ENCODE peak calls at places on chromosome 1, in eight cellular contexts. S is left ventricle myocardium inferior; G is heart left ventricle; P is Panc1; I is CD8-positive, alpha-beta T cell; K is A549; Z is right atrium auricular region; O is PC-3. Y is an unnamed sample.
A peak's percentile ranks its signal among the peaks of the same experiment; 100 is the strongest.

GRCh38 chr1:206982216-206982615 is 12.0 kb upstream of the FCAMR start:
- DNase-seq in S (peak; percentile 35), G (peak; percentile 44), P (peak; percentile 22), I (peak; percentile 56), K (peak; percentile 73), Z (no peak), O (peak; percentile 92), Y (no peak)

GRCh38 chr1:64112281-64112680 is 91.1 kb upstream of the UBE2U start:
- DNase-seq in S (no peak), G (no peak), P (no peak), I (no peak), K (no peak), Z (no peak), O (peak; percentile 60), Y (no peak)

GRCh38 chr1:28136636-28137613 is 39.6 kb downstream of the PTAFR start:
- DNase-seq in S (no peak), G (no peak), P (no peak), I (no peak), K (no peak), Z (no peak), O (peak; percentile 60), Y (no peak)

GRCh38 chr1:211493133-211493864 is 1.3 kb upstream of the RD3 start:
- DNase-seq in S (no peak), G (no peak), P (no peak), I (no peak), K (no peak), Z (no peak), O (no peak), Y (no peak)

GRCh38 chr1:24951337-24951736 is 21.3 kb upstream of the RUNX3 start:
- DNase-seq in S (no peak), G (peak; percentile 14), P (no peak), I (peak; percentile 1), K (no peak), Z (no peak), O (peak; percentile 20), Y (no peak)

GRCh38 chr1:37868466-37868865 is 9.1 kb upstream of the MTF1 start:
- DNase-seq in S (no peak), G (no peak), P (no peak), I (no peak), K (no peak), Z (no peak), O (no peak), Y (no peak)

GRCh38 chr1:59596956-59597355 is 217.8 kb upstream of the HOOK1 start:
- DNase-seq in S (no peak), G (no peak), P (no peak), I (no peak), K (no peak), Z (no peak), O (no peak), Y (no peak)

GRCh38 chr1:237324226-237324625 is 282.2 kb downstream of the RYR2 start:
- DNase-seq in S (no peak), G (no peak), P (no peak), I (no peak), K (no peak), Z (no peak), O (no peak), Y (no peak)

DNA sequence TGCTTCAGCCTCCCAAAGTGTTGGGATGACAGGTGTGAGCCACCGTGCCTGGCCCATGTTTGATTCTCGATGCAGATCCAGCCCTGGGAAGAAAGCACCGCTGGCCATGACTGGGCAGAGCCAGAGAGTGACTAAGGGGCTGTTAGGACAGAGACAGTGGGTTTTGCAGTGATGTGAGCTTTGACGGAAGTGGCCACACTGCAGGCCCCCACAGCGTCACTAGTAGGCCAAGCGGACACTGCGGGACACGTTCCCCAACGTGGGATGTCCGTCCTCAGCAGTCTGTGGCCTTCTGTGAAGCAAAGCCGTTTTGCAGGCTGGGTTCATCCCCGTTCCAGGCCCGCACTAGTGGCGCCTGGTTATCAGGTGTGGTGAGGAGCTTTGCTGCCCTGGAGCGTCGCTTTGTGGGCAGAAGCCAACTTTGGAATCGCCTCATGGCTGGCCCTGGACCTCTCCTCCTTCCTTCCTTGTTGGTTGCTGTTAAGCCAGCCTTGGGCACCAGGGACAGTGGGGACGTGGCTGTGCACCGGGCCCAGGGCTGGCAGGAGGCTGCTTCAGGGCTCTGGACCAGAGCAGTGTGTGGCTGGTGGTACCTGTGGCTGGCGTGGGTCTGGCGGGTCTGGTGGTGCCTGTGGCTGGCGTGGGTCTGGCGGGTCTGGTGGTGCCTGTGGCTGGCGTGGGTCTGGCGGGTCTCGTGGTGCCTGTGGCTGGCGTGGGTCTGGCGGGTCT is 41.2 kb downstream of the SKI start:
- DNase-seq in S (no peak), G (peak; percentile 46), P (no peak), I (peak; percentile 16), K (no peak), Z (no peak), O (no peak), Y (no peak)
- TF ChIP-seq CTCF in S (no peak), G (no peak), P (no peak), I (no peak), K (no peak), Z (no peak), O (no peak), Y (no peak)

GRCh38 chr1:162145280-162145965 is 75.9 kb downstream of the NOS1AP start:
- DNase-seq in S (no peak), G (no peak), P (no peak), I (no peak), K (no peak), Z (no peak), O (no peak), Y (no peak)

GRCh38 chr1:162147760-162148159 is 78.3 kb downstream of the NOS1AP start:
- DNase-seq in S (no peak), G (no peak), P (no peak), I (no peak), K (no peak), Z (no peak), O (no peak), Y (no peak)

GRCh38 chr1:162144853-162145252 is 75.4 kb downstream of the NOS1AP start:
- DNase-seq in S (no peak), G (no peak), P (no peak), I (no peak), K (no peak), Z (no peak), O (no peak), Y (no peak)

GRCh38 chr1:162144268-162144667 is 74.8 kb downstream of the NOS1AP start:
- DNase-seq in S (no peak), G (no peak), P (no peak), I (no peak), K (no peak), Z (no peak), O (no peak), Y (no peak)

DNA sequence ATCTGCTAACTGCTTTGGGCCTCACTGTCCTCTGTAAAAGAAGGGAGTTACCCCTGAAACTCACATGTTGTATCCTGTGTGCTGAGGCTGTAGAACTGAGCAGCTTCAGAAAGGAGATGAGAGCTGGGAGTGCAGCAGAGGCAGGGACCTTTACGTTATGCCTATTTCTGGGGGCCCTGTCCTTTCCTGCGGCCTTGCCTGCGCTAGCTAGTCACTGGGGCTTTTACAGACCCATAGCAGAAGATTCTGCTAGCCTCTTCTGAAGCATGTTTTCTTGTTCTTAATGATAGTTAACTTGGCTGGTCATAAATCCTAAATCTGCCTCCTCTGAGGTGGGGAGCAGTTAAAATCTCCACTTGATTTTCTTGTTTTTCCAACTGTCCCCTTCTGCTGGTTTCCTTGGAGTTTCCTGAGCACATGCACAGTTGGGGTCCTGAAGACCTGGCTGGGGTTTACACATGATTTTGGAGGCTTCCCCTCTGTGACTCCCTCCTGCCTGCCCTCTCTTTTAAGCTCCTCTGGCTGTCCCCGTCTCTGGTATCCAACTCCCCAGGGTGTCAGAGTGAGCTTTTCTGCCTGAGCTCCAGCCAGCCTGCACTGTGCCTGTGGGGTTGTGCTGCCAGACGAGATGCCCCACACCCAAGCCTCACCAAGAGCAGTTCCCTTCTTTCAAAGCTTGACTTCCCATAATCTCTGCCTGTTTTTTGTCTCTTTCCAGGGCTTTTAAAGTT is 76.6 kb downstream of the NOS1AP start:
- DNase-seq in S (no peak), G (no peak), P (no peak), I (no peak), K (no peak), Z (no peak), O (no peak), Y (no peak)
- H3K27ac ChIP-seq in S (no peak overlapping the region), G (no peak overlapping the region), P (peak overlapping the region; percentile 99), I (no peak overlapping the region), K (no peak overlapping the region), Z (no peak overlapping the region), O (no peak overlapping the region), Y (no peak overlapping the region)

GRCh38 chr1:157830887-157831286 is 10.7 kb downstream of the CD5L start:
- DNase-seq in S (no peak), G (no peak), P (no peak), I (no peak), K (no peak), Z (no peak), O (no peak), Y (no peak)

GRCh38 chr1:157829711-157830110 is 9.8 kb upstream of the FCRL1 start:
- DNase-seq in S (no peak), G (no peak), P (no peak), I (no peak), K (no peak), Z (no peak), O (no peak), Y (no peak)

GRCh38 chr1:157834430-157834829 is 7.2 kb downstream of the CD5L start:
- DNase-seq in S (no peak), G (no peak), P (no peak), I (no peak), K (no peak), Z (no peak), O (no peak), Y (no peak)

GRCh38 chr1:157833155-157833554 is 8.5 kb downstream of the CD5L start:
- DNase-seq in S (no peak), G (no peak), P (no peak), I (no peak), K (no peak), Z (no peak), O (no peak), Y (no peak)

GRCh38 chr1:157831968-157832626 is 9.5 kb downstream of the CD5L start:
- DNase-seq in S (no peak), G (no peak), P (no peak), I (no peak), K (no peak), Z (no peak), O (no peak), Y (no peak)
- H3K4me3 ChIP-seq in S (no peak overlapping the region), G (no peak overlapping the region), P (no peak overlapping the region), I (no peak overlapping the region), K (no peak overlapping the region), Z (no peak overlapping the region), O (no peak overlapping the region), Y (no peak overlapping the region)

DNA sequence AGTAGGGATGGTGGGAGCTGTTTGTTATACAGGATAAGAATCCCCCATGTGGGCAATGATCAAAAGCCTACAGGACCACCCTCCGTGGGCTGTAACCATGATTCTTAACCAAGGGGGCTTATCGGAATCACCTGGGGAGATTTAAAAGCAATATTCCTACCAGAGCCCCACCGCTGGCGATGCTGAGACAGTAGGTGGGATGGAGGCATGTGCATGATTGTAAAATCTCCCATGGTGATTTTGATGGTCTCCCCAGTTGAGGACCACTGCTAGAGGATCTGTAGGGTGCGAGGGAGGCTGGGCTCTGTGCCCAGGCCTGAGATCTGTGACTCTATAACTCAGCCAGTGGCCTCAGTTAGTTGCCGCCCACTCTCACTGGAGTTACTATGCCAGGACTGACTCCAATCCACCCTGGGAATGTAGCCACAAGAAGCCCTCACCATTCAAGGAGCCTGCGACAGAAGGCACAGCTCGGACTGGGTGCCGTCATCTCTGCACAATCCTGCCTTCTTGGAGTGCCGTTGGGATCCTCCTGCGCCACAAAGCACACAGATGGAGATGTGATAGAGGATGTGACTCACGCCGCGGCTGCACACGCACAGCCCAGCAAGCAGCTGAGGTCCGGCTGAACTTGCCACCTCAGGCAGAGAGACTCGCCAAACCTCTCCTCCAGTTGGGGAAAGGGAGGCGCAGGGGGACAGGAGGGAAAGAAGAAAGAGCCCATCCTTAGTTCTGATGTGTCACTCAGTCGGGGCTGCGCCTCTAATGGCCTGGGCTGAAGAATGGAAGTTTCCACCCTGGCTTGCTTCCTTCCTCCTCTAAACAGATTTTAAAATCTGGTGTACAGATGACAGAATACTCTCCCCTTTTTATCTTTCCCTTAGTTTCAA is 26.5 kb downstream of the AKNAD1 start:
- DNase-seq in S (peak; percentile 83), G (peak; percentile 88), P (peak; percentile 69), I (no peak), K (peak; percentile 76), Z (peak; percentile 87), O (peak; percentile 95), Y (peak; percentile 91)
- TF ChIP-seq CTCF in S (no peak), G (no peak), P (no peak), I (no peak), K (no peak), Z (no peak), O (no peak), Y (no peak)

Y was measured in coronary artery.